ENCODE peak calls at places on chromosome 4, in five cellular contexts. B is endothelial cell, L is brain microvascular endothelial cell, S is AG09319, W is SK-N-SH. T is an unnamed sample.

GRCh38 chr4:136441629-136442282 is 1090.5 kb downstream of the PCDH18 start:
- DNase-seq in L (no peak), S (no peak), W (no peak), B (no peak), T (no peak)

GRCh38 chr4:168220893-168221292 is 97.7 kb downstream of the DDX60 start:
- DNase-seq in S (no peak), W (no peak), B (no peak), L (no peak), T (peak)

GRCh38 chr4:87219648-87220093 is 747 bp downstream of the KLHL8 start:
- DNase-seq in L (peak), S (no peak), W (no peak), B (no peak), T (peak)

GRCh38 chr4:62398318-62398717 is 1198.2 kb downstream of the ADGRL3 start:
- DNase-seq in S (no peak), B (no peak), L (no peak), W (no peak), T (no peak)

GRCh38 chr4:102606846-102607440 is 105.8 kb downstream of the NFKB1 start:
- DNase-seq in L (no peak), W (no peak), B (no peak), S (no peak), T (no peak)

GRCh38 chr4:41307633-41308032 is 50.9 kb downstream of the UCHL1 start:
- DNase-seq in B (peak), S (no peak), W (no peak), L (no peak), T (no peak)

GRCh38 chr4:71470547-71470946 is 131.7 kb downstream of the SLC4A4 start:
- DNase-seq in L (no peak), W (no peak), B (no peak), S (no peak), T (no peak)

GRCh38 chr4:7189066-7189465 is 3.3 kb upstream of the SORCS2 start:
- DNase-seq in W (no peak), L (no peak), S (no peak), B (no peak), T (no peak)

GRCh38 chr4:141021397-141022194 is 111.7 kb downstream of the RNF150 start:
- DNase-seq in L (no peak), W (no peak), S (no peak), B (no peak), T (no peak)

GRCh38 chr4:87849612-87850011 is 16.8 kb downstream of the MEPE start:
- DNase-seq in L (peak), B (no peak), S (no peak), W (no peak), T (peak)

GRCh38 chr4:165784672-165785071 is 88.4 kb upstream of the TLL1 start:
- DNase-seq in W (no peak), B (no peak), L (no peak), S (no peak), T (no peak)

GRCh38 chr4:141926414-141926813 is 290.0 kb downstream of the IL15 start:
- DNase-seq in L (no peak), W (peak), S (no peak), B (no peak), T (no peak)

GRCh38 chr4:74471228-74471627 is 26.3 kb downstream of the AREG start:
- DNase-seq in S (no peak), B (no peak), L (no peak), W (no peak), T (no peak)

GRCh38 chr4:86970447-86971354 is 35.9 kb downstream of the AFF1 start:
- DNase-seq in W (no peak), B (no peak), L (no peak), S (no peak), T (no peak)

GRCh38 chr4:74418063-74418670 is 26.8 kb upstream of the AREG start:
- DNase-seq in L (peak), B (no peak), W (no peak), S (no peak), T (peak)

GRCh38 chr4:139619644-139620043 is 46.0 kb upstream of the MGST2 start:
- DNase-seq in L (peak), B (no peak), W (no peak), S (no peak), T (peak)

GRCh38 chr4:11624370-11624769 is 195.7 kb upstream of the HS3ST1 start:
- DNase-seq in L (no peak), S (no peak), W (no peak), B (no peak), T (peak)

GRCh38 chr4:48635310-48635709 is 144.8 kb downstream of the FRYL start:
- DNase-seq in B (no peak), W (no peak), L (no peak), S (no peak), T (peak)

GRCh38 chr4:86334020-86334750 is 25.7 kb downstream of the MAPK10 start:
- DNase-seq in B (no peak), W (no peak), S (no peak), L (no peak), T (no peak)

GRCh38 chr4:602559-602942 is 22.8 kb upstream of the PDE6B start:
- DNase-seq in W (peak), S (no peak), L (no peak), B (peak), T (peak)

GRCh38 chr4:70984587-70984986 is 8.9 kb upstream of the DCK start:
- DNase-seq in W (no peak), S (no peak), B (no peak), L (no peak), T (no peak)

GRCh38 chr4:123830920-123831319 is 434.3 kb downstream of the SPRY1 start:
- DNase-seq in B (no peak), W (peak), S (no peak), L (no peak), T (no peak)

GRCh38 chr4:165971941-165972340 is 98.9 kb downstream of the TLL1 start:
- DNase-seq in W (no peak), B (no peak), L (no peak), S (no peak), T (peak)

DNA sequence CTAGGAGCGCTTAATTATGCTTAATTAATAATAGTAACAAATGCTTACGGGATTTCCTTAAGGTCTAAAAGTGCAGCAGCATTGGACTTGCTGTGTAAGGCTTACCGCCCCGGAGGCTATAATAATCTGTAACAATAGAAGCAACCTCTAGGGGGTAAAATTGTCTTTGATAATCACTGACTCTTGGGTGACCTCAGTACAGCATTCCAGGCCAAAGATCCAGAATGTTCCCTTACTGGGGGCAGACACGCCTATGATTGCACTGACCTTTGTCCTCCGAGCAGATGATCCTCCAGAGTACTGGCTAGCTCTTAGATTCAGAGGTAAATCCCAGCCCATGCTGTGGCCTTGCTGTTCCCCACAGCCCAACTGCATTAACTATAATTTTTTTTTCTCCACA is 16.5 kb downstream of the LSM6 start:
- DNase-seq in S (peak), L (no peak), W (no peak), B (no peak), T (no peak)
- TF ChIP-seq CTCF in S (no peak), L (no peak), W (peak), B (peak), T (no peak)

GRCh38 chr4:150078996-150079581 is 844 bp downstream of the DCLK2 start:
- DNase-seq in W (peak), S (no peak), B (peak), L (peak), T (no peak)
- TF ChIP-seq CTCF in W (peak), S (no peak), B (no peak), L (peak), T (no peak)

GRCh38 chr4:128328106-128328505 is 40.5 kb upstream of the PGRMC2 start:
- DNase-seq in L (no peak), S (no peak), B (no peak), W (no peak), T (no peak)
- TF ChIP-seq CTCF in L (no peak), S (no peak), B (no peak), W (no peak), T (no peak)

GRCh38 chr4:57158221-57158620 is 48.0 kb upstream of the IGFBP7 start:
- DNase-seq in S (no peak), W (peak), B (no peak), L (no peak), T (no peak)
- TF ChIP-seq CTCF in S (no peak), W (peak), B (no peak), L (peak), T (no peak)

DNA sequence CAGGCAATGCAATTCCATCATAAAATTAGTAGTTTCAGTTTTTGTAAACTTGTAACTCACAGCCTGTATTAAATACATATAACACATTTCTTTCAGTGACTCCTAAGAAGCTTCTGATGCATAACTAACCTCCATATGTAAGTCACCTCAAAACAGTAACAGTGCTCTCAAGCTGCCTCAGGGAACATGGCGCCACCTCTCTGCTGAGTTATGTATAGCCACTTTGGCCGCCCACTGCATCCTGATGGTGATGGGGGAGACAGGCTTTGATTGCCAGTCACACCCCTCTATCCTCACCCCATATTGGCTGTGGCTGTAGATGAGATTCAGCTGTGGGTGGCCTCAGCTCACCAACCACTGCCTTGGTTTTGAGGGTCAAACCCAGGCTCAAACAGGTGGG is 54.3 kb downstream of the LRBA start:
- DNase-seq in L (peak), S (no peak), W (peak), B (peak), T (peak)
- TF ChIP-seq CTCF in L (peak), S (peak), W (peak), B (peak), T (peak)